ENCODE peak calls at places on chromosomes 1 and 21, in nine cellular contexts. Y is NCI-H146, N is HCT116, H is H4, C is neuronal stem cell, F is AG10803, P is occipital lobe, U is SJSA1, Z is tibial nerve. R is an unnamed sample.

GRCh38 chr1:227901906-227902640 is 45.7 kb downstream of the WNT9A start:
- DNase-seq in Y (no peak), N (peak), H (peak), C (no peak), F (peak), P (no peak), U (peak), Z (no peak), R (no peak)

GRCh38 chr1:34162852-34163766 is 1.9 kb downstream of the CSMD2 start:
- DNase-seq in Y (no peak), N (peak), H (peak), C (peak), F (peak), P (peak), U (peak), Z (peak), R (peak)

GRCh38 chr1:235937123-235937522 is 70.4 kb upstream of the LYST start:
- DNase-seq in Y (no peak), N (no peak), H (no peak), C (no peak), F (no peak), P (no peak), U (no peak), Z (no peak), R (no peak)

GRCh38 chr1:91685994-91686393 is 185.3 kb downstream of the CDC7 start:
- DNase-seq in Y (no peak), N (no peak), H (no peak), C (no peak), F (no peak), P (no peak), U (no peak), Z (no peak), R (no peak)

GRCh38 chr1:180560868-180561600 is 2.3 kb downstream of the OVAAL start:
- DNase-seq in Y (no peak), N (no peak), H (no peak), C (no peak), F (peak), P (no peak), U (peak), Z (no peak), R (no peak)

GRCh38 chr1:206461602-206462455 is 8.4 kb upstream of the IKBKE start:
- DNase-seq in Y (peak), N (peak), H (peak), C (peak), F (peak), P (peak), U (peak), Z (peak), R (peak)

GRCh38 chr1:6273380-6273891 is 12.5 kb upstream of the GPR153 start:
- DNase-seq in Y (no peak), N (no peak), H (peak), C (no peak), F (peak), P (peak), U (no peak), Z (no peak), R (no peak)

GRCh38 chr1:54750596-54750995 is 13.7 kb downstream of the PARS2 start:
- DNase-seq in Y (no peak), N (no peak), H (no peak), C (no peak), F (no peak), P (no peak), U (no peak), Z (no peak), R (no peak)

GRCh38 chr1:87833158-87833557 is 504.5 kb downstream of the LMO4 start:
- DNase-seq in Y (no peak), N (no peak), H (no peak), C (no peak), F (no peak), P (no peak), U (no peak), Z (no peak), R (no peak)

GRCh38 chr1:6625579-6626149 is 996 bp downstream of the THAP3 start:
- DNase-seq in Y (no peak), N (no peak), H (no peak), C (no peak), F (peak), P (no peak), U (peak), Z (no peak), R (no peak)

GRCh38 chr1:213564215-213564659 is 423.5 kb upstream of the PROX1 start:
- DNase-seq in Y (peak), N (peak), H (no peak), C (peak), F (no peak), P (no peak), U (no peak), Z (no peak), R (no peak)

GRCh38 chr1:14137411-14138134 is 437.6 kb downstream of the PRDM2 start:
- DNase-seq in Y (no peak), N (no peak), H (no peak), C (no peak), F (no peak), P (no peak), U (no peak), Z (no peak), R (no peak)

GRCh38 chr1:207868769-207869721 is 41.9 kb downstream of the CD34 start:
- DNase-seq in Y (peak), N (peak), H (peak), C (peak), F (peak), P (peak), U (peak), Z (peak), R (peak)

GRCh38 chr1:25718738-25719137 is 81.3 kb upstream of the SELENON start:
- DNase-seq in Y (no peak), N (no peak), H (no peak), C (no peak), F (no peak), P (no peak), U (no peak), Z (no peak), R (no peak)

GRCh38 chr1:64330839-64331238 is 127.4 kb downstream of the UBE2U start:
- DNase-seq in Y (no peak), N (no peak), H (no peak), C (no peak), F (no peak), P (no peak), U (no peak), Z (no peak), R (no peak)

GRCh38 chr1:109112056-109112651 is 1.8 kb upstream of the ELAPOR1 start:
- DNase-seq in Y (no peak), N (no peak), H (peak), C (no peak), F (peak), P (no peak), U (peak), Z (no peak), R (peak)

GRCh38 chr1:2962946-2963345 is 58.3 kb upstream of the ACTRT2 start:
- DNase-seq in Y (no peak), N (no peak), H (no peak), C (no peak), F (no peak), P (no peak), U (no peak), Z (no peak), R (no peak)

GRCh38 chr21:44353200-44353970 is at the start of gene TRPM2:
- DNase-seq in Y (no peak), N (no peak), H (no peak), C (no peak), F (peak), P (no peak), U (no peak), Z (no peak), R (no peak)

GRCh38 chr1:244863491-244864252 is 671 bp downstream of the HNRNPU start:
- DNase-seq in Y (peak), N (no peak), H (no peak), C (no peak), F (no peak), P (peak), U (peak), Z (peak), R (peak)

GRCh38 chr1:212641956-212642355 is 33.4 kb downstream of the ATF3 start:
- DNase-seq in Y (no peak), N (no peak), H (no peak), C (no peak), F (peak), P (no peak), U (no peak), Z (no peak), R (no peak)

GRCh38 chr1:21680918-21681317 is 11.8 kb upstream of the RAP1GAP start:
- DNase-seq in Y (no peak), N (no peak), H (no peak), C (no peak), F (peak), P (no peak), U (no peak), Z (no peak), R (no peak)

GRCh38 chr1:229221106-229222019 is 49.5 kb upstream of the RAB4A start:
- DNase-seq in Y (peak), N (no peak), H (peak), C (no peak), F (no peak), P (no peak), U (peak), Z (no peak), R (no peak)

GRCh38 chr21:38914531-38915385 is 109.0 kb downstream of the ETS2 start:
- DNase-seq in Y (peak), N (peak), H (no peak), C (no peak), F (no peak), P (no peak), U (no peak), Z (no peak), R (no peak)

GRCh38 chr1:246195296-246195695 is 311.8 kb downstream of the SMYD3 start:
- DNase-seq in Y (no peak), N (no peak), H (no peak), C (no peak), F (no peak), P (no peak), U (no peak), Z (no peak), R (no peak)

GRCh38 chr1:33634806-33635205 is 162.4 kb downstream of the ZSCAN20 start:
- DNase-seq in Y (no peak), N (peak), H (peak), C (peak), F (peak), P (no peak), U (no peak), Z (no peak), R (peak)

GRCh38 chr1:45012639-45013278 is 705 bp downstream of the UROD start:
- DNase-seq in Y (peak), N (no peak), H (peak), C (peak), F (peak), P (peak), U (peak), Z (peak), R (peak)

GRCh38 chr1:238242156-238242555 is 351.4 kb upstream of the ZP4 start:
- DNase-seq in Y (no peak), N (no peak), H (no peak), C (no peak), F (no peak), P (no peak), U (no peak), Z (no peak), R (no peak)

GRCh38 chr1:115669002-115669673 is 27.4 kb downstream of the VANGL1 start:
- DNase-seq in Y (no peak), N (peak), H (peak), C (no peak), F (peak), P (no peak), U (peak), Z (no peak), R (no peak)

R was measured in ascending aorta.